ENCODE peak calls at places on chromosomes 11 and 22, in six cellular contexts. One of them, this sample, is unnamed.

GRCh38 chr22:20199413-20199842 is 48.6 kb upstream of the CCDC188 start:
- DNase-seq in stimulated activated CD4-positive, alpha-beta T cell treated with anti-CD3 and anti-CD28 coated beads, Interleukin-12 subunit alpha, Interleukin-12 subunit beta, amount 100 ng/mL, for 24 hours: no peak
- DNase-seq in CD8-positive, alpha-beta T cell: no peak
- DNase-seq in GM18507: no peak
- DNase-seq in endothelial cell: no peak
- DNase-seq in HTR-8/SVneo: no peak
- DNase-seq in this sample: no peak

GRCh38 chr11:36622431-36623136 is 24.5 kb upstream of the RAG2 start:
- DNase-seq in GM18507: no peak
- DNase-seq in endothelial cell: no peak
- DNase-seq in stimulated activated CD4-positive, alpha-beta T cell treated with anti-CD3 and anti-CD28 coated beads, Interleukin-12 subunit alpha, Interleukin-12 subunit beta, amount 100 ng/mL, for 24 hours: no peak
- DNase-seq in CD8-positive, alpha-beta T cell: no peak
- DNase-seq in HTR-8/SVneo: peak; percentile 1
- DNase-seq in this sample: peak; percentile 6

GRCh38 chr11:114083256-114084252 is 24.0 kb downstream of the ZBTB16 start:
- DNase-seq in CD8-positive, alpha-beta T cell: no peak
- DNase-seq in stimulated activated CD4-positive, alpha-beta T cell treated with anti-CD3 and anti-CD28 coated beads, Interleukin-12 subunit alpha, Interleukin-12 subunit beta, amount 100 ng/mL, for 24 hours: no peak
- DNase-seq in endothelial cell: no peak
- DNase-seq in GM18507: no peak
- DNase-seq in HTR-8/SVneo: no peak
- DNase-seq in this sample: no peak

GRCh38 chr22:23036684-23037428 is 33.5 kb upstream of the GNAZ start:
- DNase-seq in endothelial cell: no peak
- DNase-seq in HTR-8/SVneo: peak; percentile 4
- DNase-seq in CD8-positive, alpha-beta T cell: no peak
- DNase-seq in GM18507: no peak
- DNase-seq in stimulated activated CD4-positive, alpha-beta T cell treated with anti-CD3 and anti-CD28 coated beads, Interleukin-12 subunit alpha, Interleukin-12 subunit beta, amount 100 ng/mL, for 24 hours: no peak
- DNase-seq in this sample: no peak

GRCh38 chr11:120562806-120563425 is 51.4 kb downstream of the GRIK4 start:
- DNase-seq in HTR-8/SVneo: no peak
- DNase-seq in GM18507: no peak
- DNase-seq in CD8-positive, alpha-beta T cell: no peak
- DNase-seq in endothelial cell: no peak
- DNase-seq in stimulated activated CD4-positive, alpha-beta T cell treated with anti-CD3 and anti-CD28 coated beads, Interleukin-12 subunit alpha, Interleukin-12 subunit beta, amount 100 ng/mL, for 24 hours: no peak
- DNase-seq in this sample: no peak

GRCh38 chr11:46916669-46917108 is 1.7 kb downstream of the LRP4 start:
- DNase-seq in CD8-positive, alpha-beta T cell: no peak
- DNase-seq in HTR-8/SVneo: peak; percentile 82
- DNase-seq in endothelial cell: peak; percentile 59
- DNase-seq in stimulated activated CD4-positive, alpha-beta T cell treated with anti-CD3 and anti-CD28 coated beads, Interleukin-12 subunit alpha, Interleukin-12 subunit beta, amount 100 ng/mL, for 24 hours: peak; percentile 13
- DNase-seq in GM18507: no peak
- DNase-seq in this sample: peak; percentile 89

GRCh38 chr11:12086271-12087074 is 23.9 kb upstream of the MICAL2 start:
- DNase-seq in GM18507: no peak
- DNase-seq in endothelial cell: no peak
- DNase-seq in CD8-positive, alpha-beta T cell: no peak
- DNase-seq in HTR-8/SVneo: no peak
- DNase-seq in stimulated activated CD4-positive, alpha-beta T cell treated with anti-CD3 and anti-CD28 coated beads, Interleukin-12 subunit alpha, Interleukin-12 subunit beta, amount 100 ng/mL, for 24 hours: no peak
- DNase-seq in this sample: no peak

GRCh38 chr11:9380773-9381172 is 3.7 kb upstream of the IPO7 start:
- DNase-seq in CD8-positive, alpha-beta T cell: no peak
- DNase-seq in HTR-8/SVneo: no peak
- DNase-seq in stimulated activated CD4-positive, alpha-beta T cell treated with anti-CD3 and anti-CD28 coated beads, Interleukin-12 subunit alpha, Interleukin-12 subunit beta, amount 100 ng/mL, for 24 hours: no peak
- DNase-seq in GM18507: no peak
- DNase-seq in endothelial cell: no peak
- DNase-seq in this sample: peak; percentile 21

GRCh38 chr22:48899523-48900326 is 927.9 kb downstream of the BRD1 start:
- DNase-seq in GM18507: no peak
- DNase-seq in stimulated activated CD4-positive, alpha-beta T cell treated with anti-CD3 and anti-CD28 coated beads, Interleukin-12 subunit alpha, Interleukin-12 subunit beta, amount 100 ng/mL, for 24 hours: no peak
- DNase-seq in endothelial cell: no peak
- DNase-seq in HTR-8/SVneo: no peak
- DNase-seq in CD8-positive, alpha-beta T cell: no peak
- DNase-seq in this sample: no peak

GRCh38 chr11:49995559-49995958 is 13.2 kb upstream of the OR4C12 start:
- DNase-seq in endothelial cell: peak; percentile 13
- DNase-seq in HTR-8/SVneo: no peak
- DNase-seq in stimulated activated CD4-positive, alpha-beta T cell treated with anti-CD3 and anti-CD28 coated beads, Interleukin-12 subunit alpha, Interleukin-12 subunit beta, amount 100 ng/mL, for 24 hours: peak; percentile 3
- DNase-seq in GM18507: no peak
- DNase-seq in CD8-positive, alpha-beta T cell: no peak
- DNase-seq in this sample: peak; percentile 86

GRCh38 chr11:95904009-95904650 is 19.8 kb downstream of the MTMR2 start:
- DNase-seq in CD8-positive, alpha-beta T cell: no peak
- DNase-seq in stimulated activated CD4-positive, alpha-beta T cell treated with anti-CD3 and anti-CD28 coated beads, Interleukin-12 subunit alpha, Interleukin-12 subunit beta, amount 100 ng/mL, for 24 hours: no peak
- DNase-seq in HTR-8/SVneo: no peak
- DNase-seq in endothelial cell: no peak
- DNase-seq in GM18507: no peak
- DNase-seq in this sample: peak; percentile 35

GRCh38 chr11:27447288-27447914 is 25.2 kb downstream of the LGR4 start:
- DNase-seq in CD8-positive, alpha-beta T cell: no peak
- DNase-seq in endothelial cell: no peak
- DNase-seq in HTR-8/SVneo: no peak
- DNase-seq in GM18507: no peak
- DNase-seq in stimulated activated CD4-positive, alpha-beta T cell treated with anti-CD3 and anti-CD28 coated beads, Interleukin-12 subunit alpha, Interleukin-12 subunit beta, amount 100 ng/mL, for 24 hours: no peak
- DNase-seq in this sample: no peak

GRCh38 chr11:118290923-118291322 is 13.6 kb upstream of the CD3E start:
- DNase-seq in GM18507: no peak
- DNase-seq in HTR-8/SVneo: peak; percentile 33
- DNase-seq in endothelial cell: peak; percentile 45
- DNase-seq in CD8-positive, alpha-beta T cell: no peak
- DNase-seq in stimulated activated CD4-positive, alpha-beta T cell treated with anti-CD3 and anti-CD28 coated beads, Interleukin-12 subunit alpha, Interleukin-12 subunit beta, amount 100 ng/mL, for 24 hours: no peak
- DNase-seq in this sample: peak; percentile 70

GRCh38 chr22:16915711-16916110 is 90.5 kb upstream of the XKR3 start:
- DNase-seq in stimulated activated CD4-positive, alpha-beta T cell treated with anti-CD3 and anti-CD28 coated beads, Interleukin-12 subunit alpha, Interleukin-12 subunit beta, amount 100 ng/mL, for 24 hours: no peak
- DNase-seq in GM18507: no peak
- DNase-seq in HTR-8/SVneo: no peak
- DNase-seq in CD8-positive, alpha-beta T cell: no peak
- DNase-seq in endothelial cell: no peak
- DNase-seq in this sample: no peak

GRCh38 chr11:112732031-112732430 is 229.2 kb upstream of the NCAM1 start:
- DNase-seq in HTR-8/SVneo: no peak
- DNase-seq in CD8-positive, alpha-beta T cell: no peak
- DNase-seq in stimulated activated CD4-positive, alpha-beta T cell treated with anti-CD3 and anti-CD28 coated beads, Interleukin-12 subunit alpha, Interleukin-12 subunit beta, amount 100 ng/mL, for 24 hours: no peak
- DNase-seq in endothelial cell: no peak
- DNase-seq in GM18507: no peak
- DNase-seq in this sample: no peak

GRCh38 chr11:36492724-36493304 is 17.3 kb downstream of the TRAF6 start:
- DNase-seq in endothelial cell: peak; percentile 25
- DNase-seq in stimulated activated CD4-positive, alpha-beta T cell treated with anti-CD3 and anti-CD28 coated beads, Interleukin-12 subunit alpha, Interleukin-12 subunit beta, amount 100 ng/mL, for 24 hours: no peak
- DNase-seq in GM18507: no peak
- DNase-seq in HTR-8/SVneo: peak; percentile 39
- DNase-seq in CD8-positive, alpha-beta T cell: no peak
- DNase-seq in this sample: peak; percentile 73

GRCh38 chr11:46616551-46617450 is at the start of gene HARBI1:
- DNase-seq in stimulated activated CD4-positive, alpha-beta T cell treated with anti-CD3 and anti-CD28 coated beads, Interleukin-12 subunit alpha, Interleukin-12 subunit beta, amount 100 ng/mL, for 24 hours: peak; percentile 86
- DNase-seq in endothelial cell: peak; percentile 89
- DNase-seq in GM18507: peak; percentile 87
- DNase-seq in CD8-positive, alpha-beta T cell: peak; percentile 81
- DNase-seq in HTR-8/SVneo: peak; percentile 91
- DNase-seq in this sample: peak; percentile 92

GRCh38 chr11:123221074-123221473 is 26.0 kb upstream of the CLMP start:
- DNase-seq in endothelial cell: no peak
- DNase-seq in CD8-positive, alpha-beta T cell: no peak
- DNase-seq in stimulated activated CD4-positive, alpha-beta T cell treated with anti-CD3 and anti-CD28 coated beads, Interleukin-12 subunit alpha, Interleukin-12 subunit beta, amount 100 ng/mL, for 24 hours: no peak
- DNase-seq in GM18507: no peak
- DNase-seq in HTR-8/SVneo: no peak
- DNase-seq in this sample: no peak

GRCh38 chr22:29331213-29331612 is 15.7 kb upstream of the RASL10A start:
- DNase-seq in GM18507: no peak
- DNase-seq in stimulated activated CD4-positive, alpha-beta T cell treated with anti-CD3 and anti-CD28 coated beads, Interleukin-12 subunit alpha, Interleukin-12 subunit beta, amount 100 ng/mL, for 24 hours: no peak
- DNase-seq in CD8-positive, alpha-beta T cell: no peak
- DNase-seq in HTR-8/SVneo: no peak
- DNase-seq in endothelial cell: no peak
- DNase-seq in this sample: no peak

GRCh38 chr11:20097319-20098221 is 62.7 kb downstream of the DBX1 start:
- DNase-seq in GM18507: no peak
- DNase-seq in HTR-8/SVneo: peak; percentile 73
- DNase-seq in stimulated activated CD4-positive, alpha-beta T cell treated with anti-CD3 and anti-CD28 coated beads, Interleukin-12 subunit alpha, Interleukin-12 subunit beta, amount 100 ng/mL, for 24 hours: no peak
- DNase-seq in endothelial cell: no peak
- DNase-seq in CD8-positive, alpha-beta T cell: no peak
- DNase-seq in this sample: no peak

GRCh38 chr22:43917523-43917922 is 6.1 kb upstream of the PNPLA3 start:
- DNase-seq in endothelial cell: no peak
- DNase-seq in GM18507: no peak
- DNase-seq in HTR-8/SVneo: no peak
- DNase-seq in stimulated activated CD4-positive, alpha-beta T cell treated with anti-CD3 and anti-CD28 coated beads, Interleukin-12 subunit alpha, Interleukin-12 subunit beta, amount 100 ng/mL, for 24 hours: no peak
- DNase-seq in CD8-positive, alpha-beta T cell: no peak
- DNase-seq in this sample: no peak

GRCh38 chr11:74373382-74373781 is 24.9 kb downstream of the PGM2L1 start:
- DNase-seq in CD8-positive, alpha-beta T cell: no peak
- DNase-seq in endothelial cell: no peak
- DNase-seq in GM18507: no peak
- DNase-seq in HTR-8/SVneo: no peak
- DNase-seq in stimulated activated CD4-positive, alpha-beta T cell treated with anti-CD3 and anti-CD28 coated beads, Interleukin-12 subunit alpha, Interleukin-12 subunit beta, amount 100 ng/mL, for 24 hours: no peak
- DNase-seq in this sample: no peak

GRCh38 chr11:114133548-114134329 is 74.2 kb downstream of the ZBTB16 start:
- DNase-seq in HTR-8/SVneo: no peak
- DNase-seq in endothelial cell: no peak
- DNase-seq in stimulated activated CD4-positive, alpha-beta T cell treated with anti-CD3 and anti-CD28 coated beads, Interleukin-12 subunit alpha, Interleukin-12 subunit beta, amount 100 ng/mL, for 24 hours: no peak
- DNase-seq in GM18507: no peak
- DNase-seq in CD8-positive, alpha-beta T cell: no peak
- DNase-seq in this sample: no peak

GRCh38 chr11:110295487-110296225 is 758 bp downstream of the RDX start:
- DNase-seq in endothelial cell: peak; percentile 44
- DNase-seq in GM18507: peak; percentile 53
- DNase-seq in CD8-positive, alpha-beta T cell: no peak
- DNase-seq in stimulated activated CD4-positive, alpha-beta T cell treated with anti-CD3 and anti-CD28 coated beads, Interleukin-12 subunit alpha, Interleukin-12 subunit beta, amount 100 ng/mL, for 24 hours: peak; percentile 34
- DNase-seq in HTR-8/SVneo: peak; percentile 38
- DNase-seq in this sample: peak; percentile 74

GRCh38 chr11:75867778-75868374 is 52.9 kb downstream of the UVRAG start:
- DNase-seq in stimulated activated CD4-positive, alpha-beta T cell treated with anti-CD3 and anti-CD28 coated beads, Interleukin-12 subunit alpha, Interleukin-12 subunit beta, amount 100 ng/mL, for 24 hours: peak; percentile 11
- DNase-seq in CD8-positive, alpha-beta T cell: no peak
- DNase-seq in endothelial cell: peak; percentile 40
- DNase-seq in HTR-8/SVneo: peak; percentile 63
- DNase-seq in GM18507: peak; percentile 28
- DNase-seq in this sample: peak; percentile 77

GRCh38 chr11:64045700-64046099 is 10.0 kb downstream of the FLRT1 start:
- DNase-seq in GM18507: no peak
- DNase-seq in endothelial cell: no peak
- DNase-seq in CD8-positive, alpha-beta T cell: no peak
- DNase-seq in stimulated activated CD4-positive, alpha-beta T cell treated with anti-CD3 and anti-CD28 coated beads, Interleukin-12 subunit alpha, Interleukin-12 subunit beta, amount 100 ng/mL, for 24 hours: no peak
- DNase-seq in HTR-8/SVneo: no peak
- DNase-seq in this sample: no peak

GRCh38 chr11:45373506-45373905 is 87.4 kb upstream of the SYT13 start:
- DNase-seq in HTR-8/SVneo: no peak
- DNase-seq in CD8-positive, alpha-beta T cell: no peak
- DNase-seq in endothelial cell: no peak
- DNase-seq in GM18507: no peak
- DNase-seq in stimulated activated CD4-positive, alpha-beta T cell treated with anti-CD3 and anti-CD28 coated beads, Interleukin-12 subunit alpha, Interleukin-12 subunit beta, amount 100 ng/mL, for 24 hours: no peak
- DNase-seq in this sample: no peak

GRCh38 chr22:29306175-29306829 is at the start of gene GAS2L1:
- DNase-seq in HTR-8/SVneo: peak; percentile 81
- DNase-seq in stimulated activated CD4-positive, alpha-beta T cell treated with anti-CD3 and anti-CD28 coated beads, Interleukin-12 subunit alpha, Interleukin-12 subunit beta, amount 100 ng/mL, for 24 hours: peak; percentile 42
- DNase-seq in endothelial cell: peak; percentile 88
- DNase-seq in GM18507: no peak
- DNase-seq in CD8-positive, alpha-beta T cell: no peak
- DNase-seq in this sample: peak; percentile 80

GRCh38 chr11:112042161-112042960 is 17.2 kb downstream of the DLAT start:
- DNase-seq in HTR-8/SVneo: peak; percentile 51
- DNase-seq in stimulated activated CD4-positive, alpha-beta T cell treated with anti-CD3 and anti-CD28 coated beads, Interleukin-12 subunit alpha, Interleukin-12 subunit beta, amount 100 ng/mL, for 24 hours: no peak
- DNase-seq in CD8-positive, alpha-beta T cell: no peak
- DNase-seq in endothelial cell: no peak
- DNase-seq in GM18507: no peak
- DNase-seq in this sample: no peak